ENCODE peak calls at places on chromosomes 3 and 15, in five cellular contexts. One of them, this sample, is unnamed.

GRCh38 chr3:49012441-49013017 is 5.3 kb downstream of the WDR6 start:
- DNase-seq in CD8-positive, alpha-beta memory T cell: no peak
- DNase-seq in fibroblast of pulmonary artery: no peak
- DNase-seq in KBM-7: no peak
- DNase-seq in WTC11: no peak
- DNase-seq in this sample: no peak

GRCh38 chr3:40583691-40584090 is 58.9 kb downstream of the ZNF621 start:
- DNase-seq in CD8-positive, alpha-beta memory T cell: no peak
- DNase-seq in fibroblast of pulmonary artery: no peak
- DNase-seq in KBM-7: no peak
- DNase-seq in WTC11: no peak
- DNase-seq in this sample: peak; percentile 71

GRCh38 chr3:39404943-39405686 is 1.4 kb upstream of the RPSA start:
- DNase-seq in CD8-positive, alpha-beta memory T cell: no peak
- DNase-seq in fibroblast of pulmonary artery: no peak
- DNase-seq in KBM-7: no peak
- DNase-seq in WTC11: peak; percentile 47
- DNase-seq in this sample: no peak

GRCh38 chr15:27454281-27455060 is 483.5 kb downstream of the GABRG3 start:
- DNase-seq in CD8-positive, alpha-beta memory T cell: no peak
- DNase-seq in fibroblast of pulmonary artery: peak; percentile 50
- DNase-seq in KBM-7: no peak
- DNase-seq in WTC11: no peak
- DNase-seq in this sample: peak; percentile 24

GRCh38 chr15:31511707-31512310 is 185.2 kb downstream of the KLF13 start:
- DNase-seq in CD8-positive, alpha-beta memory T cell: peak; percentile 67
- DNase-seq in fibroblast of pulmonary artery: no peak
- DNase-seq in KBM-7: no peak
- DNase-seq in WTC11: no peak
- DNase-seq in this sample: no peak

GRCh38 chr3:158105124-158105709 is 1.0 kb downstream of the SHOX2 start:
- DNase-seq in CD8-positive, alpha-beta memory T cell: no peak
- DNase-seq in fibroblast of pulmonary artery: no peak
- DNase-seq in KBM-7: peak; percentile 43
- DNase-seq in WTC11: peak; percentile 37
- DNase-seq in this sample: no peak

GRCh38 chr3:119481079-119481478 is 12.3 kb downstream of the POGLUT1 start:
- DNase-seq in CD8-positive, alpha-beta memory T cell: no peak
- DNase-seq in fibroblast of pulmonary artery: no peak
- DNase-seq in KBM-7: no peak
- DNase-seq in WTC11: no peak
- DNase-seq in this sample: no peak

GRCh38 chr3:47781326-47781684 is 388 bp downstream of the SMARCC1 start:
- DNase-seq in CD8-positive, alpha-beta memory T cell: peak; percentile 74
- DNase-seq in fibroblast of pulmonary artery: peak; percentile 15
- DNase-seq in KBM-7: peak; percentile 60
- DNase-seq in WTC11: peak; percentile 48
- DNase-seq in this sample: no peak

GRCh38 chr15:72450805-72451204 is 23.3 kb upstream of the ARIH1 start:
- DNase-seq in CD8-positive, alpha-beta memory T cell: no peak
- DNase-seq in fibroblast of pulmonary artery: no peak
- DNase-seq in KBM-7: no peak
- DNase-seq in WTC11: no peak
- DNase-seq in this sample: no peak

GRCh38 chr3:61866961-61867461 is 305.6 kb downstream of the PTPRG start:
- DNase-seq in CD8-positive, alpha-beta memory T cell: no peak
- DNase-seq in fibroblast of pulmonary artery: no peak
- DNase-seq in KBM-7: no peak
- DNase-seq in WTC11: no peak
- DNase-seq in this sample: no peak

GRCh38 chr3:9340450-9341009 is 22.3 kb upstream of the THUMPD3 start:
- DNase-seq in CD8-positive, alpha-beta memory T cell: no peak
- DNase-seq in fibroblast of pulmonary artery: peak; percentile 49
- DNase-seq in KBM-7: no peak
- DNase-seq in WTC11: no peak
- DNase-seq in this sample: no peak

GRCh38 chr3:58874795-58875194 is 175.0 kb downstream of the CFAP20DC start:
- DNase-seq in CD8-positive, alpha-beta memory T cell: no peak
- DNase-seq in fibroblast of pulmonary artery: no peak
- DNase-seq in KBM-7: no peak
- DNase-seq in WTC11: no peak
- DNase-seq in this sample: no peak

GRCh38 chr3:190621971-190622370 is 108.1 kb downstream of the IL1RAP start:
- DNase-seq in CD8-positive, alpha-beta memory T cell: no peak
- DNase-seq in fibroblast of pulmonary artery: peak; percentile 32
- DNase-seq in KBM-7: no peak
- DNase-seq in WTC11: no peak
- DNase-seq in this sample: no peak

GRCh38 chr15:72319360-72319984 is 485 bp downstream of the CELF6 start:
- DNase-seq in CD8-positive, alpha-beta memory T cell: peak; percentile 65
- DNase-seq in fibroblast of pulmonary artery: peak; percentile 65
- DNase-seq in KBM-7: peak; percentile 68
- DNase-seq in WTC11: peak; percentile 90
- DNase-seq in this sample: no peak

GRCh38 chr15:47364671-47365141 is 352.6 kb upstream of the SEMA6D start:
- DNase-seq in CD8-positive, alpha-beta memory T cell: no peak
- DNase-seq in fibroblast of pulmonary artery: no peak
- DNase-seq in KBM-7: peak; percentile 42
- DNase-seq in WTC11: no peak
- DNase-seq in this sample: peak; percentile 28

GRCh38 chr3:62559831-62560445 is 186.6 kb upstream of the FEZF2 start:
- DNase-seq in CD8-positive, alpha-beta memory T cell: no peak
- DNase-seq in fibroblast of pulmonary artery: peak; percentile 71
- DNase-seq in KBM-7: peak; percentile 12
- DNase-seq in WTC11: no peak
- DNase-seq in this sample: no peak

GRCh38 chr15:89772933-89773583 is 3.1 kb upstream of the MESP2 start:
- DNase-seq in CD8-positive, alpha-beta memory T cell: no peak
- DNase-seq in fibroblast of pulmonary artery: peak; percentile 31
- DNase-seq in KBM-7: no peak
- DNase-seq in WTC11: no peak
- DNase-seq in this sample: no peak

GRCh38 chr3:31880020-31880419 is 101.0 kb downstream of the OSBPL10 start:
- DNase-seq in CD8-positive, alpha-beta memory T cell: no peak
- DNase-seq in fibroblast of pulmonary artery: peak; percentile 68
- DNase-seq in KBM-7: no peak
- DNase-seq in WTC11: no peak
- DNase-seq in this sample: peak; percentile 27

GRCh38 chr15:94855018-94855408 is 623.7 kb downstream of the MCTP2 start:
- DNase-seq in CD8-positive, alpha-beta memory T cell: no peak
- DNase-seq in fibroblast of pulmonary artery: no peak
- DNase-seq in KBM-7: no peak
- DNase-seq in WTC11: no peak
- DNase-seq in this sample: no peak

GRCh38 chr3:49199900-49200281 is 28.5 kb downstream of the KLHDC8B start:
- DNase-seq in CD8-positive, alpha-beta memory T cell: no peak
- DNase-seq in fibroblast of pulmonary artery: no peak
- DNase-seq in KBM-7: no peak
- DNase-seq in WTC11: no peak
- DNase-seq in this sample: no peak

GRCh38 chr15:65550681-65551098 is 20.4 kb downstream of the HACD3 start:
- DNase-seq in CD8-positive, alpha-beta memory T cell: no peak
- DNase-seq in fibroblast of pulmonary artery: peak; percentile 25
- DNase-seq in KBM-7: peak; percentile 30
- DNase-seq in WTC11: no peak
- DNase-seq in this sample: no peak

This sample was measured in DMS79.